ENCODE peak calls at places on chromosomes 2 and 18, in six cellular contexts. One of them, this sample, is unnamed.
A peak's percentile ranks its signal among the peaks of the same experiment; 100 is the strongest.

GRCh38 chr2:152222975-152223638 is 47.5 kb upstream of the STAM2 start:
- DNase-seq in GM12891: no peak
- DNase-seq in GM12878: no peak
- DNase-seq in HepG2: peak; percentile 59
- DNase-seq in H1: no peak
- DNase-seq in K562: no peak
- DNase-seq in this sample: no peak

GRCh38 chr18:40413160-40413559 is 1541.9 kb upstream of the PIK3C3 start:
- DNase-seq in GM12891: no peak
- DNase-seq in H1: peak; percentile 50
- DNase-seq in HepG2: peak; percentile 2
- DNase-seq in K562: no peak
- DNase-seq in GM12878: no peak
- DNase-seq in this sample: no peak

GRCh38 chr2:222930862-222931261 is 70.0 kb downstream of the ACSL3 start:
- DNase-seq in GM12891: no peak
- DNase-seq in GM12878: no peak
- DNase-seq in K562: no peak
- DNase-seq in H1: no peak
- DNase-seq in HepG2: no peak
- DNase-seq in this sample: no peak

GRCh38 chr2:160551259-160551658 is 57.7 kb upstream of the RBMS1 start:
- DNase-seq in K562: no peak
- DNase-seq in H1: no peak
- DNase-seq in GM12878: no peak
- DNase-seq in GM12891: no peak
- DNase-seq in HepG2: no peak
- DNase-seq in this sample: no peak

GRCh38 chr18:6724331-6724730 is 5.2 kb upstream of the ARHGAP28 start:
- DNase-seq in GM12891: no peak
- DNase-seq in H1: no peak
- DNase-seq in K562: no peak
- DNase-seq in HepG2: no peak
- DNase-seq in GM12878: no peak
- DNase-seq in this sample: no peak

GRCh38 chr2:240726876-240727275 is 35.2 kb downstream of the AQP12A start:
- DNase-seq in GM12891: no peak
- DNase-seq in K562: no peak
- DNase-seq in HepG2: no peak
- DNase-seq in H1: no peak
- DNase-seq in GM12878: no peak
- DNase-seq in this sample: no peak

GRCh38 chr18:48842259-48843061 is 108.3 kb downstream of the SMAD7 start:
- DNase-seq in H1: no peak
- DNase-seq in K562: peak; percentile 22
- DNase-seq in GM12878: no peak
- DNase-seq in GM12891: no peak
- DNase-seq in HepG2: no peak
- DNase-seq in this sample: no peak

GRCh38 chr2:127508621-127509034 is 17.7 kb downstream of the IWS1 start:
- DNase-seq in GM12891: no peak
- DNase-seq in HepG2: peak; percentile 44
- DNase-seq in H1: no peak
- DNase-seq in K562: peak; percentile 26
- DNase-seq in GM12878: no peak
- DNase-seq in this sample: no peak

GRCh38 chr2:7994397-7994951 is 687.4 kb upstream of the ID2 start:
- DNase-seq in H1: no peak
- DNase-seq in HepG2: no peak
- DNase-seq in GM12891: no peak
- DNase-seq in K562: no peak
- DNase-seq in GM12878: no peak
- DNase-seq in this sample: no peak

GRCh38 chr2:65232636-65233035 is 5.0 kb downstream of the ACTR2 start:
- DNase-seq in K562: no peak
- DNase-seq in GM12891: no peak
- DNase-seq in H1: no peak
- DNase-seq in GM12878: no peak
- DNase-seq in HepG2: no peak
- DNase-seq in this sample: no peak

GRCh38 chr2:205407984-205408383 is 274.3 kb upstream of the NRP2 start:
- DNase-seq in H1: no peak
- DNase-seq in HepG2: no peak
- DNase-seq in GM12878: no peak
- DNase-seq in K562: no peak
- DNase-seq in GM12891: no peak
- DNase-seq in this sample: no peak

GRCh38 chr2:85468704-85469349 is 50.3 kb downstream of the SH2D6 start:
- DNase-seq in HepG2: peak; percentile 97
- DNase-seq in H1: no peak
- DNase-seq in GM12891: no peak
- DNase-seq in K562: peak; percentile 72
- DNase-seq in GM12878: no peak
- DNase-seq in this sample: no peak

GRCh38 chr2:68559692-68560091 is 83.7 kb upstream of the PROKR1 start:
- DNase-seq in K562: no peak
- DNase-seq in HepG2: no peak
- DNase-seq in H1: no peak
- DNase-seq in GM12891: no peak
- DNase-seq in GM12878: no peak
- DNase-seq in this sample: no peak

GRCh38 chr2:215370116-215370965 is 58.5 kb downstream of the ATIC start:
- DNase-seq in GM12878: no peak
- DNase-seq in K562: no peak
- DNase-seq in GM12891: no peak
- DNase-seq in H1: no peak
- DNase-seq in HepG2: no peak
- DNase-seq in this sample: no peak

GRCh38 chr18:28884304-28884703 is 707.4 kb upstream of the CDH2 start:
- DNase-seq in HepG2: no peak
- DNase-seq in K562: no peak
- DNase-seq in H1: no peak
- DNase-seq in GM12878: no peak
- DNase-seq in GM12891: no peak
- DNase-seq in this sample: no peak

GRCh38 chr18:75612491-75612890 is 185.0 kb upstream of the SMIM21 start:
- DNase-seq in HepG2: no peak
- DNase-seq in GM12891: no peak
- DNase-seq in K562: no peak
- DNase-seq in H1: no peak
- DNase-seq in GM12878: no peak
- DNase-seq in this sample: no peak

GRCh38 chr18:8960740-8961657 is 141.5 kb upstream of the NDUFV2 start:
- DNase-seq in GM12878: no peak
- DNase-seq in K562: no peak
- DNase-seq in HepG2: peak; percentile 77
- DNase-seq in H1: no peak
- DNase-seq in GM12891: no peak
- DNase-seq in this sample: no peak

GRCh38 chr2:46309052-46309953 is 12.1 kb downstream of the EPAS1 start:
- DNase-seq in H1: no peak
- DNase-seq in K562: no peak
- DNase-seq in GM12891: no peak
- DNase-seq in GM12878: no peak
- DNase-seq in HepG2: no peak
- DNase-seq in this sample: no peak

GRCh38 chr2:43934567-43934966 is 61.2 kb downstream of the LRPPRC start:
- DNase-seq in GM12878: no peak
- DNase-seq in GM12891: no peak
- DNase-seq in HepG2: no peak
- DNase-seq in K562: no peak
- DNase-seq in H1: no peak
- DNase-seq in this sample: no peak

GRCh38 chr2:99863914-99864273 is 278.5 kb downstream of the AFF3 start:
- DNase-seq in HepG2: no peak
- DNase-seq in K562: no peak
- DNase-seq in GM12878: no peak
- DNase-seq in GM12891: no peak
- DNase-seq in H1: no peak
- DNase-seq in this sample: no peak

GRCh38 chr18:77071711-77072292 is 60.8 kb downstream of the MBP start:
- DNase-seq in H1: no peak
- DNase-seq in GM12891: no peak
- DNase-seq in GM12878: no peak
- DNase-seq in K562: no peak
- DNase-seq in HepG2: no peak
- DNase-seq in this sample: no peak

GRCh38 chr2:191297031-191297430 is 51.8 kb downstream of the MYO1B start:
- DNase-seq in GM12878: no peak
- DNase-seq in HepG2: no peak
- DNase-seq in H1: no peak
- DNase-seq in GM12891: no peak
- DNase-seq in K562: no peak
- DNase-seq in this sample: no peak

GRCh38 chr2:46257476-46257875 is 39.7 kb upstream of the EPAS1 start:
- DNase-seq in HepG2: no peak
- DNase-seq in H1: no peak
- DNase-seq in GM12891: no peak
- DNase-seq in K562: no peak
- DNase-seq in GM12878: no peak
- DNase-seq in this sample: no peak

GRCh38 chr2:95384854-95385569 is 17.5 kb upstream of the FAHD2A start:
- DNase-seq in GM12891: no peak
- DNase-seq in K562: no peak
- DNase-seq in GM12878: no peak
- DNase-seq in H1: no peak
- DNase-seq in HepG2: no peak
- DNase-seq in this sample: no peak

GRCh38 chr2:215702116-215702905 is 266.4 kb upstream of the FN1 start:
- DNase-seq in GM12891: no peak
- DNase-seq in K562: no peak
- DNase-seq in HepG2: peak; percentile 80
- DNase-seq in H1: no peak
- DNase-seq in GM12878: no peak
- DNase-seq in this sample: no peak

GRCh38 chr2:236582968-236583367 is 13.3 kb downstream of the ACKR3 start:
- DNase-seq in GM12891: no peak
- DNase-seq in H1: no peak
- DNase-seq in HepG2: no peak
- DNase-seq in GM12878: no peak
- DNase-seq in K562: no peak
- DNase-seq in this sample: no peak

GRCh38 chr2:111900859-111901258 is 2.5 kb downstream of the MERTK start:
- DNase-seq in H1: peak; percentile 57
- DNase-seq in GM12878: no peak
- DNase-seq in K562: no peak
- DNase-seq in HepG2: peak; percentile 58
- DNase-seq in GM12891: no peak
- DNase-seq in this sample: no peak

GRCh38 chr18:22108674-22109073 is 60.7 kb upstream of the GATA6 start:
- DNase-seq in HepG2: peak; percentile 47
- DNase-seq in GM12878: no peak
- DNase-seq in H1: no peak
- DNase-seq in GM12891: no peak
- DNase-seq in K562: no peak
- DNase-seq in this sample: no peak

DNA sequence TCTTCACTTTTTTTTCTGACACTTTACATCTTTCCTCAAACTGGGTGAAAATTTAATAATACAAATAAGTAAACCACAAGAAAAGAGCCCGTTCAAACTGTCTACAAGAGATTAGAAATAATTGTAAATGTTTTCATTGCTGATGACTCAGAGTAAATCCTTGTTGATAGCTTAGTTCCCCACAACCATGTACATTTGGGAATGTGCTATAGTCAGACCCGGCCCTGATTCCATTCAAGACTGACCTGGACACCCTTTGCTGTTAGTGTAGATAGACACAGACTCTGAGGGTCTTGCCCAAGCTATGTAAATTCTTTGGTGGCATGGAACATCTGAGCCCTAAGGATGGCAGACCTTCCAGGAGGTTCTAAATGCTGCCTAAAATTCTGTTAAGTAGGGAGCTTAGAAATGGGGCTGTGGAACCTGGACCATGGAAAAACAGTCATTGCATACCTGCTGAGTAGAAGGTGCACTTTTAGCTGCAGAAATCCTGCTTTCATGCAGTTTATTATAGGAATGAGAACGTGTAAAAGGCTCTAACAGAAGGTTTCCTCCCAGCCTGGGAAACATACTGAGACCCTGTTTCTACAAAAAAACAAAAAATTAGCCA is 3.7 kb downstream of the MALT1 start:
- DNase-seq in K562: no peak
- DNase-seq in GM12878: no peak
- DNase-seq in H1: no peak
- DNase-seq in HepG2: no peak
- DNase-seq in GM12891: no peak
- DNase-seq in this sample: no peak
- TF ChIP-seq TAF1 in K562: no peak
- TF ChIP-seq TAF1 in GM12878: no peak
- TF ChIP-seq TAF1 in H1: no peak
- TF ChIP-seq TAF1 in HepG2: no peak
- TF ChIP-seq TAF1 in GM12891: no peak
- TF ChIP-seq TAF1 in this sample: no peak

DNA sequence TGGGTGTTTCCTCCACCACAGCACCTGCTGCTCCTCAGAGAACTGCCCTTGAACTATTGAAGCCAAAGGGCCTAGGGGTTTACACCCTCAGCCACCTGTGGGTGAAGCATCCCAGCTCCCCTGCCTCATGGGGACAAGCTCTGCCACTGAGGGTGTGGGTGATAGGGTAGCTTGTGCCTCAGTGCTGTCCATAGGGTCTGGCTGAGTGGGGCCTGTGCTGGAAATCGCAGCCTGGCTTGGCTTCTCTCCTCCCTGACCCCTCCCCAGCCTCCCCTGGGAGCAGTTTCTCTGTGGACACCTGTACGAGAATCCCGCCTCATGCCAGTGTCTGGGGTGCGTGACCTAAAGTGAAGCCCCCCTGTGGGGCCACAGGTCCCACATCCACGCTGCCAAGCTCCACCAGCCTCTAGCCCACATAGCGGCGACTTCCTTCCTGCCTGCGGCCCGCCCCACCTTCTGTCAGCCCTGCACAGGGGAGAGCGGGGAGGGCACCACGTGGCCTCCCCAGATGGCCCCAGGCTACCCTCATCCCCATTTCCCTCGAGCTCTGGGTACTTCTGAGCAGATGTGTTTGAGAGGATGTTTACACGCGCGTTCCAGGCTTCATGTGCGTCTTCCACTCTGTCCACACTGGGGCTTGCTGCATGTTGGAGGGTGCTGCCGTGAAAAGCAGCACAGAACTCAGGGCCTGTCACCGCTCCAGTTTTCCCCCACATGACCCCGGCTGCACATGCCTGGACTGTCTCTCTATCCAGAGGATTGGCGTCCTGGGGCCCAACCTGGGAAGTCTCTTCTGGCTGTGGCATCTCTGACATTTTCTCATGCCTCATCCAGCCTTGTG is 146.6 kb upstream of the TWIST2 start:
- DNase-seq in GM12891: no peak
- DNase-seq in GM12878: no peak
- DNase-seq in H1: no peak
- DNase-seq in HepG2: no peak
- DNase-seq in K562: no peak
- DNase-seq in this sample: no peak
- TF ChIP-seq POLR2A in GM12891: no peak
- TF ChIP-seq POLR2A in GM12878: no peak
- TF ChIP-seq POLR2A in H1: no peak
- TF ChIP-seq POLR2A in HepG2: no peak
- TF ChIP-seq POLR2A in K562: no peak
- TF ChIP-seq POLR2A in this sample: no peak

GRCh38 chr2:16247371-16248177 is 307.2 kb downstream of the MYCN start:
- DNase-seq in K562: no peak
- DNase-seq in HepG2: no peak
- DNase-seq in GM12891: no peak
- DNase-seq in GM12878: no peak
- DNase-seq in H1: peak; percentile 20
- DNase-seq in this sample: no peak
- TF ChIP-seq TAF1 in K562: no peak
- TF ChIP-seq TAF1 in HepG2: no peak
- TF ChIP-seq TAF1 in GM12891: no peak
- TF ChIP-seq TAF1 in GM12878: no peak
- TF ChIP-seq TAF1 in H1: no peak
- TF ChIP-seq TAF1 in this sample: no peak

GRCh38 chr2:172374318-172375240 is 52.8 kb upstream of the ITGA6 start:
- DNase-seq in GM12878: no peak
- DNase-seq in HepG2: no peak
- DNase-seq in GM12891: no peak
- DNase-seq in K562: no peak
- DNase-seq in H1: no peak
- DNase-seq in this sample: no peak
- TF ChIP-seq POLR2A in GM12878: no peak
- TF ChIP-seq POLR2A in HepG2: no peak
- TF ChIP-seq POLR2A in GM12891: no peak
- TF ChIP-seq POLR2A in K562: no peak
- TF ChIP-seq POLR2A in H1: no peak
- TF ChIP-seq POLR2A in this sample: no peak

This sample was measured in GM12892.